ENCODE peak calls at places on chromosomes 4 and X, in five cellular contexts. M is neural crest cell, W is pancreas, T is posterior cingulate gyrus, N is GDM1. S is an unnamed sample.

GRCh38 chr4:5638316-5638715 is 70.0 kb downstream of the EVC2 start:
- DNase-seq in M (no peak), W (no peak), T (no peak), N (no peak), S (peak; percentile 94)

GRCh38 chr4:84366111-84366510 is 133.0 kb downstream of the NKX6-1 start:
- DNase-seq in M (no peak), W (no peak), T (no peak), N (no peak), S (no peak)

GRCh38 chrX:134761788-134762187 is 103.5 kb upstream of the PLAC1 start:
- DNase-seq in M (no peak), W (no peak), T (no peak), N (no peak), S (peak; percentile 27)

GRCh38 chr4:40329805-40330204 is 5.3 kb upstream of the CHRNA9 start:
- DNase-seq in M (no peak), W (no peak), T (no peak), N (no peak), S (no peak)

GRCh38 chrX:20143539-20143938 is 1.9 kb upstream of the EIF1AX start:
- DNase-seq in M (no peak), W (no peak), T (no peak), N (no peak), S (no peak)

GRCh38 chr4:55183926-55184599 is 58.7 kb upstream of the KDR start:
- DNase-seq in M (no peak), W (no peak), T (no peak), N (no peak), S (peak; percentile 92)

GRCh38 chrX:134782796-134783195 is 124.5 kb upstream of the PLAC1 start:
- DNase-seq in M (no peak), W (no peak), T (no peak), N (no peak), S (peak; percentile 52)

GRCh38 chr4:40769266-40769665 is 19.5 kb downstream of the NSUN7 start:
- DNase-seq in M (no peak), W (no peak), T (no peak), N (no peak), S (no peak)

GRCh38 chrX:19658030-19658429 is 142.7 kb upstream of the MAP3K15 start:
- DNase-seq in M (no peak), W (no peak), T (no peak), N (no peak), S (peak; percentile 58)

GRCh38 chr4:147398556-147398955 is 82.3 kb upstream of the EDNRA start:
- DNase-seq in M (no peak), W (no peak), T (no peak), N (no peak), S (peak; percentile 7)

GRCh38 chrX:123348468-123348867 is 164.4 kb downstream of the GRIA3 start:
- DNase-seq in M (no peak), W (no peak), T (no peak), N (no peak), S (peak; percentile 70)

GRCh38 chrX:155877288-155877687 is 3.9 kb upstream of the VAMP7 start:
- DNase-seq in M (no peak), W (no peak), T (no peak), N (no peak), S (no peak)

GRCh38 chr4:81360722-81361121 is 111.0 kb downstream of the RASGEF1B start:
- DNase-seq in M (no peak), W (no peak), T (no peak), N (no peak), S (no peak)

GRCh38 chrX:39705299-39705698 is 392.5 kb downstream of the BCOR start:
- DNase-seq in M (no peak), W (peak; percentile 58), T (no peak), N (no peak), S (peak; percentile 84)

GRCh38 chr4:29549308-29549707 is 1170.9 kb upstream of the PCDH7 start:
- DNase-seq in M (no peak), W (no peak), T (no peak), N (no peak), S (peak; percentile 37)

GRCh38 chr4:88158360-88159136 is at the start of gene ABCG2:
- DNase-seq in M (peak; percentile 30), W (no peak), T (peak; percentile 10), N (peak; percentile 8), S (peak; percentile 76)

GRCh38 chr4:144557404-144557803 is 88.6 kb upstream of the HHIP start:
- DNase-seq in M (no peak), W (no peak), T (no peak), N (no peak), S (peak; percentile 31)

GRCh38 chr4:39083164-39083563 is 21.1 kb downstream of the KLHL5 start:
- DNase-seq in M (no peak), W (no peak), T (no peak), N (no peak), S (peak; percentile 76)

GRCh38 chrX:129759576-129760061 is 20.1 kb upstream of the SASH3 start:
- DNase-seq in M (no peak), W (no peak), T (peak; percentile 36), N (peak; percentile 75), S (peak; percentile 71)

GRCh38 chrX:16785247-16786138 is 773 bp upstream of the TXLNG start:
- DNase-seq in M (no peak), W (peak; percentile 6), T (no peak), N (no peak), S (no peak)

GRCh38 chrX:508163-508562 is 121.5 kb upstream of the PPP2R3B start:
- DNase-seq in M (no peak), W (no peak), T (no peak), N (no peak), S (no peak)

GRCh38 chr4:184432127-184432922 is 42.0 kb downstream of the IRF2 start:
- DNase-seq in M (no peak), W (no peak), T (no peak), N (no peak), S (no peak)

GRCh38 chr4:55125087-55125721 is at the start of gene KDR:
- DNase-seq in M (peak; percentile 56), W (no peak), T (peak; percentile 17), N (no peak), S (peak; percentile 19)

GRCh38 chrX:136711147-136711546 is 63.2 kb downstream of the CD40LG start:
- DNase-seq in M (no peak), W (no peak), T (peak; percentile 32), N (peak; percentile 13), S (peak; percentile 56)